ENCODE peak calls at places on chromosomes 2 and 18, in five cellular contexts. C, Y, H, Z and L are unnamed samples.

GRCh38 chr2:49860170-49860569 is 705.9 kb upstream of the FSHR start:
- DNase-seq in C (no peak), H (no peak), Y (no peak), Z (no peak), L (no peak)

GRCh38 chr2:19933351-19933981 is 31.7 kb upstream of the TTC32 start:
- DNase-seq in Y (no peak), Z (no peak), H (peak; percentile 64), C (no peak), L (no peak)

GRCh38 chr2:101152195-101153076 is 1.3 kb upstream of the TBC1D8 start:
- DNase-seq in C (peak; percentile 72), Z (no peak), H (peak; percentile 8), Y (peak; percentile 53), L (no peak)

GRCh38 chr2:97812916-97813315 is 99.5 kb downstream of the ZAP70 start:
- DNase-seq in C (no peak), Y (no peak), Z (no peak), H (peak; percentile 21), L (no peak)

GRCh38 chr2:40004336-40004735 is 225.3 kb upstream of the THUMPD2 start:
- DNase-seq in H (peak; percentile 85), Z (no peak), C (no peak), Y (no peak), L (no peak)

GRCh38 chr2:12326449-12327190 is 390.1 kb upstream of the TRIB2 start:
- DNase-seq in C (peak; percentile 28), H (no peak), Z (no peak), Y (no peak), L (no peak)

GRCh38 chr2:134131681-134132486 is 122.0 kb upstream of the MGAT5 start:
- DNase-seq in Y (no peak), C (no peak), Z (no peak), H (no peak), L (no peak)

GRCh38 chr2:190723397-190724090 is 74.7 kb downstream of the NAB1 start:
- DNase-seq in C (no peak), Z (no peak), H (no peak), Y (no peak), L (no peak)

GRCh38 chr18:1412660-1413659 is 508.3 kb downstream of the ADCYAP1 start:
- DNase-seq in Y (no peak), C (no peak), H (no peak), Z (no peak), L (no peak)

GRCh38 chr18:25621144-25621543 is 269.2 kb upstream of the ZNF521 start:
- DNase-seq in Z (no peak), H (peak; percentile 35), C (no peak), Y (no peak), L (no peak)

GRCh38 chr2:73736855-73737779 is at the start of gene TPRKB:
- DNase-seq in Y (peak; percentile 98), Z (peak; percentile 76), C (peak; percentile 95), H (peak; percentile 97), L (peak; percentile 82)
- TF ChIP-seq CTCF in Y (no peak), Z (no peak), C (no peak), H (no peak), L (no peak)

GRCh38 chr2:207625014-207625755 is at the start of gene METTL21A:
- DNase-seq in C (peak; percentile 90), Z (peak; percentile 72), Y (peak; percentile 86), H (peak; percentile 86), L (peak; percentile 77)
- TF ChIP-seq CTCF in C (peak; percentile 50), Z (peak; percentile 56), Y (peak; percentile 30), H (peak; percentile 43), L (no peak)

DNA sequence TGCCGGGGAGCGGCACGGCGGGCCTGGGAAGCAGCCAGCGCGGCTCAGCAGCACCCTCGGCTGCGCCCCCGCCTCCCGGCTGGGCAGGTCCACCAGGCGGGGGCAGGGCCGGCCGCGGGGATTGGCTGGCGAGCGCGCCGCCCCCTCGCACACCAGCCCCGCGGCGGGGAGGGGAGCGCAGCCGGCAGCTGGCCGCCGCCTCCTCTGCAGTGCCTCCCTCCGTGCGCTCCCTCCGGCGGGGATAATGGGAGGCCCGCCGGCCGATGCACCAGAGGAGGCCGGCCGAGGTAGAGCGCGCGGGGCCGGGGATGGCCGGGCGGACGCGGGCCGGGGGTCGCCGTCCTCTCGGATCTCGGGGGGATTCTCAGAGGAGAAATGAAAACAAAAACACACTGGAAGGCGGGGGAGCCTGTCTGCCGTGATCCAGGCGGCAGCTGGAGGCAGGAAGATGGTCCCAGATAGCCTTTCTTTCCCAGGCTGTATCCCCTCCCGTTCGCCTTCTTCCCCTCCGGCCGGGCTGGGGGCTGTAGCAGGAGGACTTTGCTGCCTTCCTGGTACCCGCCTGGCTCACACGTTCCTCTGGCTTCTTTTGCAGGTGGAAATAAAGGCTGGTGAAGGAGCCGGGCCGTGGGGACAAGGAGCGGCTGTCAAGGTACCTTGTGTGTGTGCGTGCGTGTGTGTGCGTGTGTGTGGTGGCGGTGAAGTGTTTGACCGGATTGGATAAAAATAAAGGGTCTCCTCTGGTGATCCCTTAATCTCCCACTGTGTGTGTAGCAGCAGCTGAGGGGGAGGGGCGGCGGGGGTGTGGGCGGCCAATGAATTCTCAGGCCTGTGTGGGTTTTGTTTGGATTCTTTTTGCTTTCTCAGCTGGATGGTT is 18.0 kb downstream of the TET3 start:
- DNase-seq in H (peak; percentile 83), Y (peak; percentile 73), C (peak; percentile 94), Z (peak; percentile 59), L (peak; percentile 85)
- TF ChIP-seq CTCF in H (no peak), Y (no peak), C (no peak), Z (no peak), L (no peak)

GRCh38 chr2:62309465-62310091 is 113.7 kb downstream of the B3GNT2 start:
- DNase-seq in C (no peak), Y (no peak), Z (no peak), H (no peak), L (no peak)

GRCh38 chr2:62309081-62309464 is 113.2 kb downstream of the B3GNT2 start:
- DNase-seq in H (no peak), Y (no peak), Z (no peak), C (no peak), L (no peak)

GRCh38 chr2:62314291-62314690 is 118.4 kb downstream of the B3GNT2 start:
- DNase-seq in H (no peak), Y (no peak), C (no peak), Z (no peak), L (no peak)

GRCh38 chr2:62319061-62319460 is 123.1 kb downstream of the B3GNT2 start:
- DNase-seq in Y (no peak), H (no peak), C (no peak), Z (no peak), L (no peak)

DNA sequence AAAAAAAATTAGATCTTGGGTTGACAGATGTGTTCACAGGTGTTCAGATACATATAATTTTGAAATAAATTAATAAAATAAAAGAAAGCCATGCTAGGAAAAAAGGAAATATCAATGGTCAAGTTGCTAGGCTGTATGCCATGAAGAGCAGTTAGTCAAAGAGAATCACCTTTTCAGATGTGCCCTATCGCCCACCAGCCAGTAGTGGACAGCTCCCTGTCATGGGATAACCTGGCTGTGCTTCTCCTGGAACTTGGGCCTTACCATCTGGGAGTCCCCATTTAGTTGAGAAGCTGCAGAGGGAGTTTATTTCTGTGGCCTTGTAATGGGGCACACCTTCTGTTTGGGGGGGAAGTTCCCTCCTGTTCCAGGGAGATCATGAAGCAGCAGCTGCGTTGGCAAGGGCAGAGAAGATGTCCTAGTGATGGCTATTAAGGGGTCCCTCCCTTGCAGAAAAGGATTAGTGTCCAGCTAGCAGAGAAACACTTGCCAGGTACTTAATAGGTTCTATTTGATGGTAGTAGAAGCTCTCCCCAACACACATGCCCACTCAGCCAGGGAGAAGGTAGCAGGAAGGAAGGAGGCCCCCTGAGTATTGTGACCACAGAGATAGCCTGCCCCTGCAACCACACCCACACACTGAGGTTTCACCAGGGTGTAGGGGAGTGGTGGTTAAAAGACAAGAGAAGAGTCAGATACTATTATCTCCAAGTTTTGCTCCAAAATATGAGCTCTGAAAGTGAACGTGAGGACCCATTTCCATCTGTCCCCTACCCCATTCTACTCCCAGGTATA is 117.7 kb downstream of the B3GNT2 start:
- DNase-seq in C (no peak), Z (no peak), H (no peak), Y (no peak), L (no peak)
- TF ChIP-seq CTCF in C (no peak), Z (no peak), H (no peak), Y (no peak), L (no peak)

GRCh38 chr2:140604788-140605187 is 1526.0 kb downstream of the LRP1B start:
- DNase-seq in Y (no peak), C (no peak), Z (no peak), H (no peak), L (no peak)
- TF ChIP-seq CTCF in Y (no peak), C (no peak), Z (no peak), H (no peak), L (no peak)

DNA sequence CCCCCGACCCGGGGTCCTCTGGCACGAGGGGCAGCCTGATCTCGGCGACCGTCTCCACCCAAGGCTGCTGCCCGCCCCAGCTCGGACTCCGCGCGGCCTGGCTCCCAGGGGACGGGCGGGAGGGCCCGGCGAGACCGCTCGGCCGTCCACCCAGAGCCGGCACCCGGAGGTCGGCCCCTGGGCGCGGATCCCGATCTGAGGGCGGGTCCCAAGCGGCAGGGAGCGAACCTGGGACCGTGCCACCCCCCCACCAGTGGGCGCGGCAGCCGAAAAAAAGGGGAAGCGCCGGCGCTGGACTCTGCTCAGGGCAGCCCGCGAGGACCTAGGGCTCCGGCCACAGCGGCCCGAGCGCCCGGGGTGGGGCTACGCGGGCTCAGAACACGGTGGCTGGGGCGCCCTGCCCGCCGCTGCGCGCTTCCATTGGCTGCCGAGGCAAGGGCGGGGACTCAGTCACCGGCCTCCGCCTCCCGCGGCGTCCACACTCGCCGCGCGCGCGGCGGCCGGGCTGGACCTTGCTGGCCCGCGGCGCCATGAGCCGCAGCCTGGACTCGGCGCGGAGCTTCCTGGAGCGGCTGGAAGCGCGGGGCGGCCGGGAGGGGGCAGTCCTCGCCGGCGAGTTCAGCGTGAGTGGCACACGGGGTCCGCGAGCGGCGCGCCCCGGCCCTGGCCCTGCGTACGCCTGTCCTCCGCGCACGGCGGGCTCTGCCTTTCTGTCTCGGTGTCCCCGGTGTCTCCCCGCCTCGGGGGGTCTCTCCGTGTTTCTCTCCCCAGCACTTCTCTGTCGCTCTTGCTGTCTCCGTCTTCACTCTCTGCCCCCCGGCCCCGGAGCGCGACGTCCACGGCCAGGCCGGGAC is at the start of gene PTPN18:
- DNase-seq in Y (peak; percentile 91), Z (peak; percentile 72), C (peak; percentile 93), H (peak; percentile 85), L (no peak)
- TF ChIP-seq CTCF in Y (peak; percentile 24), Z (peak; percentile 67), C (peak; percentile 50), H (peak; percentile 63), L (peak; percentile 20)

DNA sequence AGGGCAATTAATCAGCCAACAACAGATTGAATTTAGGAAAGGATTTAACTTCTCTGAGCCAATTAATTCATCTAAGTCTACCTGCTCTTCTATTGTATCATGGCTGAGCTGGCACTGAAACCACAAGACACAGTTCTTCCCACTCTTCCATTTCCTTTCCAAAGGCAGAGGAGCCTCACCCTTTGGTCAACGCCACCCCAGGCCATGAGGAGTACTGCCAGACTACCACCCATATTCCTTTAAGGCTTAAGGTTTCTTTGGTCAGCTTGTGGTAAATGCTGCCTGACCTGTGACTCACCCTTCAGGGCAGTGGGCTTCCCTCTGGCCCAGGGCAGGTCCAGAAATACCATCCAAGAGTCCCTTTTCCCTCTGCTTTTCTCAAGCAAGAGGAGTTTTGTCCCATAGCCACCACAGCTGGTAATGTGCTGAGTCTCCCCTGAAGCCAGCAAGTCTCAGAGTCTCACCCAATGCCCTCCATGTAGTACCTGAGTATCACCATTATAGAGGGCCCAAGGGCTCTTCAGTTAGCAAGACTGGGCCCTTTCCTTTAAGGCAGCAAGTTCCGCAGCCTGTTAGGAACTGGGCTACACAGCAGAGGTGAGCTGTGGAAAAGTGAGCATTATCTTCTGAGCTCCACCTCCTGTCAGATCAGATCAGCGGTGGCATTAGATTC is 900.5 kb upstream of the CRIM1 start:
- DNase-seq in Z (no peak), C (no peak), H (no peak), Y (no peak), L (no peak)
- TF ChIP-seq CTCF in Z (peak; percentile 31), C (no peak), H (no peak), Y (no peak), L (no peak)